ENCODE peak calls at places on chromosomes 16 and 17, in seven cellular contexts. E is fibroblast of lung, U is GM23248, R is PC-9, T is keratinocyte, L is HCT116, C is neural progenitor cell. N is an unnamed sample.

GRCh38 chr17:70169707-70170597 is 620 bp downstream of the KCNJ2 start:
- DNase-seq in E (peak; percentile 26), U (peak; percentile 63), R (no peak), T (no peak), L (no peak), C (no peak), N (no peak)

GRCh38 chr17:61234102-61234750 is 165.4 kb upstream of the TBX2 start:
- DNase-seq in E (no peak), U (no peak), R (no peak), T (no peak), L (no peak), C (peak; percentile 25), N (no peak)

GRCh38 chr17:1769826-1770477 is 8.1 kb downstream of the SERPINF1 start:
- DNase-seq in E (no peak), U (no peak), R (peak; percentile 62), T (peak; percentile 97), L (no peak), C (no peak), N (no peak)

GRCh38 chr16:11801481-11802021 is 4.5 kb upstream of the ZC3H7A start:
- DNase-seq in E (peak; percentile 61), U (peak; percentile 68), R (no peak), T (no peak), L (no peak), C (no peak), N (peak; percentile 38)

GRCh38 chr17:61459968-61460718 is 7.9 kb downstream of the TBX4 start:
- DNase-seq in E (no peak), U (no peak), R (no peak), T (no peak), L (no peak), C (no peak), N (no peak)

GRCh38 chr17:55356440-55357328 is 65.0 kb downstream of the MMD start:
- DNase-seq in E (peak; percentile 42), U (peak; percentile 74), R (peak; percentile 51), T (peak; percentile 49), L (peak; percentile 84), C (peak; percentile 83), N (peak; percentile 30)

GRCh38 chr16:27704252-27704651 is 154.3 kb downstream of the KATNIP start:
- DNase-seq in E (no peak), U (no peak), R (no peak), T (no peak), L (no peak), C (no peak), N (no peak)

GRCh38 chr16:67459066-67459857 is 21.7 kb downstream of the ATP6V0D1 start:
- DNase-seq in E (no peak), U (peak; percentile 33), R (no peak), T (no peak), L (no peak), C (no peak), N (no peak)

GRCh38 chr17:2393184-2393953 is 7.5 kb downstream of the MNT start:
- DNase-seq in E (peak; percentile 85), U (peak; percentile 95), R (peak; percentile 91), T (no peak), L (no peak), C (peak; percentile 95), N (peak; percentile 54)

GRCh38 chr16:12544477-12545291 is 259.0 kb downstream of the CPPED1 start:
- DNase-seq in E (peak; percentile 31), U (no peak), R (no peak), T (no peak), L (no peak), C (no peak), N (peak; percentile 21)

GRCh38 chr17:61619493-61619892 is 28.5 kb upstream of the NACA2 start:
- DNase-seq in E (no peak), U (peak; percentile 8), R (no peak), T (no peak), L (peak; percentile 23), C (no peak), N (no peak)

GRCh38 chr17:38426441-38426840 is 1.8 kb upstream of the ARHGAP23 start:
- DNase-seq in E (no peak), U (no peak), R (no peak), T (no peak), L (no peak), C (no peak), N (no peak)

GRCh38 chr17:15891348-15891747 is 53.6 kb upstream of the ADORA2B start:
- DNase-seq in E (no peak), U (no peak), R (no peak), T (no peak), L (no peak), C (no peak), N (no peak)

GRCh38 chr16:64132686-64133085 is 989.2 kb downstream of the CDH11 start:
- DNase-seq in E (no peak), U (no peak), R (no peak), T (no peak), L (no peak), C (no peak), N (no peak)

GRCh38 chr16:57527027-57527426 is 9.3 kb downstream of the CCDC102A start:
- DNase-seq in E (no peak), U (no peak), R (no peak), T (no peak), L (no peak), C (no peak), N (no peak)

GRCh38 chr16:67678354-67679023 is 11.9 kb downstream of the C16orf86 start:
- DNase-seq in E (no peak), U (no peak), R (no peak), T (no peak), L (no peak), C (no peak), N (no peak)

GRCh38 chr17:77772461-77772897 is 186.0 kb upstream of the TNRC6C start:
- DNase-seq in E (peak; percentile 79), U (peak; percentile 40), R (peak; percentile 20), T (no peak), L (peak; percentile 32), C (peak; percentile 89), N (peak; percentile 71)

GRCh38 chr17:7888184-7888920 is at the start of gene CHD3:
- DNase-seq in E (no peak), U (peak; percentile 55), R (peak; percentile 82), T (no peak), L (no peak), C (peak; percentile 31), N (no peak)

GRCh38 chr16:82034981-82035612 is at the start of gene HSD17B2:
- DNase-seq in E (peak; percentile 53), U (peak; percentile 33), R (no peak), T (no peak), L (no peak), C (no peak), N (peak; percentile 34)
- TF ChIP-seq EZH2 in E (no peak), U (no peak), R (no peak), T (no peak), L (no peak), C (no peak), N (no peak)

DNA sequence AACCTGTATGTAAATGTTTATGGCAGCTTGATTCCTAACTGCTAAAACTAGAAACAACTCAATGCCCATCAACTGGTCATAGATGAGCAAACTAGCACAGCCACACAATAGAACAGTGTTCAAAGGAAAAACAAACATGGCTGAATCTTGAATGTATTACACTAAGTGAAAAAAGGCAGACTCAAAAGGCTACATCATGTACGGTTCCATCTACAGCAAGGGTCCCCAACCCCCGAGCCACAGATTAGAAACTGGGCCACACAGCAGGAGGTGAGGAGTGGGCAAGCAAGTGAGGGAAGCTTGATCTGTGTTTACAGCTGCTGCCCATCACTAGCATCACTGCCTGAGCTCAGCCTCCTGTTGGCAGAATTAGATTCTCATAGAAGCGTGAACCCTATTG is 8.0 kb downstream of the CEP20 start:
- DNase-seq in E (no peak), U (no peak), R (no peak), T (no peak), L (no peak), C (no peak), N (no peak)
- H3K79me2 ChIP-seq in E (peaks cover 43% of the 10 kb centered on the region), U (peaks cover 83% of the 10 kb centered on the region), R (peaks cover 70% of the 10 kb centered on the region), T (peaks cover 33% of the 10 kb centered on the region), L (peaks cover 73% of the 10 kb centered on the region), C (peaks cover 43% of the 10 kb centered on the region), N (peaks cover 53% of the 10 kb centered on the region)

GRCh38 chr16:72932050-72932449 is 115.9 kb downstream of the ZFHX3 start:
- DNase-seq in E (no peak), U (no peak), R (no peak), T (no peak), L (no peak), C (no peak), N (no peak)
- H3K4me2 ChIP-seq in E (peak overlapping the region; percentile 20), U (peak overlapping the region; percentile 36), R (no peak overlapping the region), T (no peak overlapping the region), L (no peak overlapping the region), C (peak overlapping the region; percentile 59), N (peak overlapping the region; percentile 70)

GRCh38 chr17:48625502-48626201 is 506 bp downstream of the HOXB9 start:
- DNase-seq in E (no peak), U (peak; percentile 55), R (peak; percentile 68), T (no peak), L (no peak), C (peak; percentile 63), N (no peak)

GRCh38 chr17:48624118-48624517 is 2.0 kb downstream of the HOXB9 start:
- DNase-seq in E (no peak), U (no peak), R (no peak), T (no peak), L (no peak), C (no peak), N (no peak)

GRCh38 chr17:48626202-48626469 is at the start of gene HOXB9:
- DNase-seq in E (no peak), U (no peak), R (no peak), T (no peak), L (no peak), C (no peak), N (no peak)

GRCh38 chr17:48623583-48623982 is 2.6 kb downstream of the HOXB9 start:
- DNase-seq in E (no peak), U (no peak), R (no peak), T (no peak), L (no peak), C (no peak), N (no peak)

DNA sequence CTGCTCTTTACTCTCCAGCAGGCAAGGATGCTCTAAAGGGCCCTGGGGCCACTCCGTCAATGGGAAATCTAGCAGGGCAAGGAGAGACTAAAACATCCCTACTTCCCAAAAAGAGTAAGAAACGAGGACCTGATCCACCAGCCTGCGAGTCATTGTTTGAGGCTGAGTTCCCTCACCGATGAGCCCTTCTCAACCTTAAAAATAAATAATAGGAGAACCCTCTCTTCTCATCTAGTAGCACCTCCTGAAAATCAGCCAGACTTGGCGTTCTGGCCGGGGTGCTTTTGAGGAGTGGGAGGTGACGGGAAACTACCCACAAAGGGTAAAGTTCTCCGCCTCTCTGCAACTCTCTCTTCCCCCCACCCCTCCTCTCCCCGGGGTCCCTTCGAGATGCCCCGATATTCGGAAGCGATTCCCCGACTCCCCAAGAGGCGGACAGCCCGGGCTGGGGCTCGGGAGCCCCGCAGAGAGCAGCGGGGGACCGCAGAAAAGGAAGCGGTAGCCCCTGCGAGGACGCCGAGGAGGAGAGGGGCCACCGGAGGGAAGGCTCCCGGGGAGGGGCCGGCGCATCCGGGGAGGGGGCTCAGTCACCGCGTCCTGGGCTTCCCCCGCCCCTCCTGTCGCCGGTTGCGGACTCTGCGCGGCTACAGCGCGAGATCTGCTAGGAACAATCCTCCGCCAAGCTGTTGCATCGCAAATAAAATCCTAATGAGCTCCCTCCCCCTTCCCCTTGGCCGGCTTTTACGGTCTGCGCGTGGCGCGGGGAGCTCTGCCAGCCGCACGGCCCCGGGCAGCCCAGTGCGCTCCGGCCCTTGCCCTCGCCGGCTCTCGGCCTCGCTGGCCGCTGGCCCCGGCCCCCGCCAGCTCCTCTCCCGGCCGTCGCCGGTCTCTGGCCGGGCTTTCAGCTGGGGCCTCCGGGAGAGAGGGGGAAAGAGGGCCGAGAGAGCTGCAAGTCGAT is 1.3 kb downstream of the HOXB9 start:
- DNase-seq in E (no peak), U (peak; percentile 44), R (no peak), T (no peak), L (no peak), C (peak; percentile 65), N (no peak)
- TF ChIP-seq EZH2 in E (peak; percentile 87), U (peak; percentile 91), R (no peak), T (no peak), L (no peak), C (peak; percentile 95), N (peak; percentile 90)

N was measured in astrocyte.